ENCODE peak calls at places on chromosome 11, in six cellular contexts. One of them, this sample, is unnamed.

GRCh38 chr11:5380740-5381342 is 2.8 kb upstream of the OR51M1 start:
- DNase-seq in ovary: no peak
- DNase-seq in GM12878: no peak
- DNase-seq in transverse colon: peak
- DNase-seq in HepG2: peak
- DNase-seq in stomach: peak
- DNase-seq in this sample: peak

GRCh38 chr11:45083544-45084087 is 62.8 kb upstream of the PRDM11 start:
- DNase-seq in HepG2: peak
- DNase-seq in stomach: no peak
- DNase-seq in transverse colon: no peak
- DNase-seq in GM12878: no peak
- DNase-seq in ovary: no peak
- DNase-seq in this sample: no peak

GRCh38 chr11:34770111-34770510 is 146.1 kb downstream of the APIP start:
- DNase-seq in transverse colon: no peak
- DNase-seq in ovary: no peak
- DNase-seq in GM12878: no peak
- DNase-seq in stomach: no peak
- DNase-seq in HepG2: no peak
- DNase-seq in this sample: no peak

GRCh38 chr11:94171693-94172440 is 43.2 kb downstream of the PANX1 start:
- DNase-seq in ovary: peak
- DNase-seq in transverse colon: peak
- DNase-seq in GM12878: no peak
- DNase-seq in stomach: peak
- DNase-seq in HepG2: peak
- DNase-seq in this sample: peak

GRCh38 chr11:79244175-79244804 is 196.5 kb downstream of the TENM4 start:
- DNase-seq in transverse colon: no peak
- DNase-seq in stomach: no peak
- DNase-seq in ovary: peak
- DNase-seq in HepG2: no peak
- DNase-seq in GM12878: no peak
- DNase-seq in this sample: no peak

GRCh38 chr11:116257092-116257491 is 515.7 kb downstream of the BUD13 start:
- DNase-seq in GM12878: no peak
- DNase-seq in transverse colon: no peak
- DNase-seq in stomach: no peak
- DNase-seq in HepG2: no peak
- DNase-seq in ovary: no peak
- DNase-seq in this sample: no peak

GRCh38 chr11:22859756-22860155 is 518 bp downstream of the CCDC179 start:
- DNase-seq in stomach: no peak
- DNase-seq in HepG2: no peak
- DNase-seq in transverse colon: no peak
- DNase-seq in GM12878: no peak
- DNase-seq in ovary: no peak
- DNase-seq in this sample: no peak

GRCh38 chr11:134228625-134229024 is 4.2 kb downstream of the VPS26B start:
- DNase-seq in HepG2: no peak
- DNase-seq in stomach: no peak
- DNase-seq in GM12878: peak
- DNase-seq in ovary: no peak
- DNase-seq in transverse colon: no peak
- DNase-seq in this sample: no peak

GRCh38 chr11:69001301-69002081 is 11.6 kb downstream of the MRGPRF start:
- DNase-seq in transverse colon: peak
- DNase-seq in HepG2: no peak
- DNase-seq in ovary: peak
- DNase-seq in stomach: no peak
- DNase-seq in GM12878: no peak
- DNase-seq in this sample: peak

GRCh38 chr11:118911880-118912741 is 13.6 kb downstream of the BCL9L start:
- DNase-seq in transverse colon: peak
- DNase-seq in ovary: peak
- DNase-seq in HepG2: peak
- DNase-seq in GM12878: no peak
- DNase-seq in stomach: no peak
- DNase-seq in this sample: peak

GRCh38 chr11:486189-486588 is 20.9 kb downstream of the RNH1 start:
- DNase-seq in ovary: no peak
- DNase-seq in transverse colon: no peak
- DNase-seq in stomach: no peak
- DNase-seq in HepG2: no peak
- DNase-seq in GM12878: no peak
- DNase-seq in this sample: no peak

GRCh38 chr11:66115638-66116410 is 45.8 kb downstream of the PACS1 start:
- DNase-seq in HepG2: peak
- DNase-seq in transverse colon: no peak
- DNase-seq in ovary: no peak
- DNase-seq in GM12878: peak
- DNase-seq in stomach: no peak
- DNase-seq in this sample: no peak

GRCh38 chr11:45209480-45209879 is 63.0 kb downstream of the PRDM11 start:
- DNase-seq in stomach: no peak
- DNase-seq in ovary: no peak
- DNase-seq in HepG2: no peak
- DNase-seq in transverse colon: no peak
- DNase-seq in GM12878: no peak
- DNase-seq in this sample: no peak

GRCh38 chr11:118001494-118001971 is 15.3 kb downstream of the IL10RA start:
- DNase-seq in stomach: no peak
- DNase-seq in GM12878: no peak
- DNase-seq in ovary: no peak
- DNase-seq in HepG2: no peak
- DNase-seq in transverse colon: no peak
- DNase-seq in this sample: no peak

DNA sequence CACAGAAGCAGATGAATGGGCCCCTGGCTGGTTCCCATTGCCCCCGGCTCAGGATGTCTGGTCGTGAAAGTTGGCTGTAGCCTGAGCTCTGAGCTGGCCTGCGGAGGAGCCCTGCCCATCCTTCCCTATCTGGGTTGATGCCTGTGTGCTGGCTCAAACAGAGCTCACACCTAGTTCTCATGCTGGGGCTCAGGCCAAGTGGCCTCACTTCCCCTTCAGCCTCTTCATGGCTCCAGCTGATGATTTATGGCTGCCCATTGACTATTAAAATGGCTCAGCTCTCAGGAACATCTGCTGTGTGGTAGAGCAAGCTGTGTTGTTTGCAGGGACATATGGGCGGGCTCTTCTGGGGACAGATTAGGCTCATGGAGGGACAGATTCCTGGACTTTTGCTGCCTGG is 64.7 kb downstream of the ADAMTS15 start:
- DNase-seq in GM12878: no peak
- DNase-seq in ovary: no peak
- DNase-seq in HepG2: no peak
- DNase-seq in stomach: peak
- DNase-seq in transverse colon: peak
- DNase-seq in this sample: no peak
- TF ChIP-seq EP300 in GM12878: no peak
- TF ChIP-seq EP300 in ovary: no peak
- TF ChIP-seq EP300 in HepG2: no peak
- TF ChIP-seq EP300 in stomach: no peak
- TF ChIP-seq EP300 in transverse colon: peak
- TF ChIP-seq EP300 in this sample: no peak

GRCh38 chr11:62727007-62727832 is at the start of gene HNRNPUL2:
- DNase-seq in stomach: peak
- DNase-seq in GM12878: peak
- DNase-seq in HepG2: peak
- DNase-seq in ovary: peak
- DNase-seq in transverse colon: peak
- DNase-seq in this sample: peak
- TF ChIP-seq CTCF in stomach: no peak
- TF ChIP-seq CTCF in GM12878: no peak
- TF ChIP-seq CTCF in HepG2: peak
- TF ChIP-seq CTCF in ovary: peak
- TF ChIP-seq CTCF in transverse colon: no peak
- TF ChIP-seq CTCF in this sample: peak

GRCh38 chr11:47646019-47646418 is 3.7 kb upstream of the MTCH2 start:
- DNase-seq in GM12878: no peak
- DNase-seq in transverse colon: no peak
- DNase-seq in HepG2: no peak
- DNase-seq in stomach: no peak
- DNase-seq in ovary: no peak
- DNase-seq in this sample: no peak

GRCh38 chr11:47645500-47645899 is 3.1 kb upstream of the MTCH2 start:
- DNase-seq in GM12878: no peak
- DNase-seq in transverse colon: no peak
- DNase-seq in ovary: no peak
- DNase-seq in HepG2: no peak
- DNase-seq in stomach: no peak
- DNase-seq in this sample: no peak

GRCh38 chr11:47641585-47642098 is 717 bp downstream of the MTCH2 start:
- DNase-seq in transverse colon: no peak
- DNase-seq in stomach: no peak
- DNase-seq in HepG2: no peak
- DNase-seq in GM12878: no peak
- DNase-seq in ovary: no peak
- DNase-seq in this sample: peak

DNA sequence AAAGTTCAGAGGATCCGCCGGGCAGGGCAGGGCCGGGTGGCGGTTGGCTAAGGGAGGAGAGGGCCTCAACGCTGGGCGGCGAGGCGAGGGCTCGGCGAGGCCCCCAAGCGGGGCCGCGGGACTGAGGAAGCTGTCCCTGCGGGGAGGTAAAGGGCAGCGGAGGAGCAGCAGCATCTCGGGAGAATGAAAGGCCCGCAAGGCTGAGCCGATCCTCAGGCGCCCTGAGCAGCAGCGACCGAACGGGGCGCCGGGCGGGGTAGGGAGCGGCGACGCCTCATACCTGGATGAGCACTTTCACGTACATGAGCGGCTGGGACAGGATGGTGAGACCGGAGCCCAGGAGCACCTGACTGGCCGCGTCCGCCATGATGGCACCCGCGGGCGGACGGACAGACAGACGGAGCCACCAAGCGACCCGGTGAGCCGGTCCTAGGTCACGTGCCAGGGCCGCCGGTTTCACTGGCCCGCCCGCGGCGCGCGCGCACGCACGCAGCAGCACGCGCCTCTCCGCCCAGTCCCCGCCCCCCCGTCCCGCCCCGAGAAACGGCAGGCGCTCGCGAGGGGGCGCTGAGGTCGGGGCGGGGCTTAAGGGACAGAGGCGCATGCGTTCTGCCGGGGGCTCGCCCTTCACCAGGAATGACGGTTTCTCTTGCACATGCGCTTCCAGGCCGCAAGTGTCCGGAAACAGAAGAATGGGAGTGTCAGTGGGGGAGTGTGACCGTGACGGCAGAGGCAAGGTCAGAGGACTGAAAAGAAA is at the start of gene MTCH2:
- DNase-seq in transverse colon: peak
- DNase-seq in stomach: peak
- DNase-seq in HepG2: peak
- DNase-seq in GM12878: peak
- DNase-seq in ovary: peak
- DNase-seq in this sample: peak
- TF ChIP-seq EP300 in transverse colon: peak
- TF ChIP-seq EP300 in stomach: no peak
- TF ChIP-seq EP300 in HepG2: peak
- TF ChIP-seq EP300 in GM12878: no peak
- TF ChIP-seq EP300 in ovary: peak
- TF ChIP-seq EP300 in this sample: peak

GRCh38 chr11:64285885-64286800 is 495 bp downstream of the GPR137 start:
- DNase-seq in GM12878: no peak
- DNase-seq in ovary: peak
- DNase-seq in HepG2: no peak
- DNase-seq in transverse colon: peak
- DNase-seq in stomach: no peak
- DNase-seq in this sample: no peak
- TF ChIP-seq CTCF in GM12878: peak
- TF ChIP-seq CTCF in ovary: no peak
- TF ChIP-seq CTCF in HepG2: peak
- TF ChIP-seq CTCF in transverse colon: no peak
- TF ChIP-seq CTCF in stomach: no peak
- TF ChIP-seq CTCF in this sample: no peak

This sample was measured in tibial nerve.